ENCODE peak calls at places on chromosomes 6 and 20, in ten cellular contexts. C, H, K, L, I, D, V, Y, W and P are unnamed samples.
A peak's percentile ranks its signal among the peaks of the same experiment; 100 is the strongest.

GRCh38 chr20:62860391-62860923 is 1.2 kb downstream of the TCFL5 start:
- DNase-seq in D (no peak), I (peak; percentile 32), Y (no peak), V (no peak), L (no peak), H (no peak), K (no peak), C (no peak), W (no peak), P (no peak)

GRCh38 chr6:107361568-107362270 is 97.6 kb downstream of the PDSS2 start:
- DNase-seq in Y (no peak), C (no peak), V (no peak), L (no peak), W (no peak), H (no peak), D (no peak), I (peak; percentile 35), K (no peak), P (no peak)

GRCh38 chr20:17935186-17935585 is 33.4 kb downstream of the SNX5 start:
- DNase-seq in K (no peak), L (no peak), C (no peak), D (no peak), V (no peak), Y (no peak), H (no peak), I (no peak), W (no peak), P (no peak)

GRCh38 chr20:25360631-25361286 is 29.9 kb downstream of the ABHD12 start:
- DNase-seq in W (no peak), Y (no peak), L (no peak), K (peak; percentile 19), D (no peak), C (no peak), V (peak; percentile 30), H (no peak), I (no peak), P (no peak)

GRCh38 chr6:170153436-170154319 is 137.2 kb downstream of the DLL1 start:
- DNase-seq in D (no peak), Y (no peak), I (peak; percentile 50), V (no peak), W (no peak), C (peak; percentile 31), K (no peak), H (no peak), L (no peak), P (no peak)

GRCh38 chr6:101281266-101281665 is 112.2 kb upstream of the GRIK2 start:
- DNase-seq in W (no peak), V (no peak), D (no peak), Y (no peak), K (no peak), H (no peak), C (no peak), I (no peak), L (no peak), P (no peak)

GRCh38 chr6:120355822-120356221 is 978.5 kb downstream of the TBC1D32 start:
- DNase-seq in H (no peak), D (no peak), L (no peak), C (no peak), I (no peak), Y (no peak), W (no peak), K (no peak), V (no peak), P (no peak)

GRCh38 chr20:52191132-52191435 is 495 bp downstream of the ZFP64 start:
- DNase-seq in I (peak; percentile 63), V (no peak), K (no peak), C (no peak), D (no peak), L (peak; percentile 64), H (no peak), Y (peak; percentile 73), W (no peak), P (peak; percentile 60)

GRCh38 chr20:58188496-58188895 is 40.0 kb downstream of the ANKRD60 start:
- DNase-seq in D (no peak), W (no peak), Y (no peak), V (no peak), H (no peak), K (no peak), L (no peak), I (peak; percentile 72), C (no peak), P (no peak)

GRCh38 chr6:3039384-3039783 is 28.9 kb upstream of the RIPK1 start:
- DNase-seq in I (no peak), Y (no peak), D (no peak), W (no peak), C (no peak), V (no peak), L (peak; percentile 84), K (no peak), H (no peak), P (no peak)

GRCh38 chr20:21513881-21514540 is at the start of gene NKX2-2:
- DNase-seq in K (no peak), H (no peak), W (no peak), C (no peak), L (no peak), D (no peak), Y (peak; percentile 70), I (peak; percentile 82), V (no peak), P (peak; percentile 62)

GRCh38 chr6:15526129-15526764 is 136.6 kb downstream of the DTNBP1 start:
- DNase-seq in H (no peak), L (no peak), C (no peak), I (no peak), K (no peak), W (no peak), D (no peak), V (no peak), Y (no peak), P (no peak)

GRCh38 chr20:44706371-44707258 is 8.6 kb upstream of the CCN5 start:
- DNase-seq in H (no peak), W (no peak), K (no peak), C (peak; percentile 66), Y (no peak), D (no peak), L (no peak), V (peak; percentile 42), I (no peak), P (no peak)

GRCh38 chr6:84804720-84805119 is 40.3 kb upstream of the TBX18 start:
- DNase-seq in H (no peak), K (no peak), Y (no peak), W (no peak), L (no peak), I (no peak), V (no peak), D (no peak), C (no peak), P (no peak)

GRCh38 chr6:105692630-105693212 is 289.8 kb upstream of the PREP start:
- DNase-seq in I (no peak), V (no peak), H (no peak), D (no peak), L (peak; percentile 88), C (no peak), K (no peak), Y (no peak), W (no peak), P (no peak)

GRCh38 chr20:62839261-62839660 is 22.4 kb downstream of the TCFL5 start:
- DNase-seq in Y (no peak), C (peak; percentile 6), D (no peak), V (no peak), I (no peak), H (no peak), L (no peak), W (no peak), K (no peak), P (no peak)

GRCh38 chr20:760751-761417 is 7.4 kb downstream of the SLC52A3 start:
- DNase-seq in L (no peak), C (no peak), I (peak; percentile 79), V (no peak), K (peak; percentile 65), W (peak; percentile 71), Y (no peak), D (no peak), H (no peak), P (no peak)

GRCh38 chr6:154696661-154697060 is 36.6 kb upstream of the SCAF8 start:
- DNase-seq in Y (no peak), K (no peak), I (no peak), V (no peak), L (no peak), D (no peak), H (no peak), W (no peak), C (no peak), P (no peak)

GRCh38 chr6:12058164-12058926 is 46.2 kb downstream of the HIVEP1 start:
- DNase-seq in V (no peak), C (peak; percentile 58), Y (no peak), H (no peak), K (no peak), D (no peak), W (no peak), L (no peak), I (no peak), P (no peak)

GRCh38 chr20:21693322-21693721 is 12.1 kb upstream of the PAX1 start:
- DNase-seq in L (peak; percentile 15), Y (no peak), W (no peak), C (no peak), H (no peak), V (no peak), D (no peak), K (peak; percentile 31), I (peak; percentile 81), P (no peak)

GRCh38 chr6:109867970-109868358 is 110.1 kb upstream of the GPR6 start:
- DNase-seq in Y (no peak), I (no peak), D (no peak), V (no peak), K (no peak), H (no peak), W (no peak), L (no peak), C (no peak), P (no peak)

GRCh38 chr20:59515013-59515905 is 89.1 kb upstream of the PHACTR3 start:
- DNase-seq in Y (peak; percentile 32), L (peak; percentile 82), I (peak; percentile 94), D (no peak), C (peak; percentile 83), H (no peak), W (no peak), K (peak; percentile 68), V (peak; percentile 64), P (peak; percentile 75)

GRCh38 chr6:41551857-41552256 is 5.7 kb downstream of the FOXP4 start:
- DNase-seq in H (no peak), C (no peak), V (no peak), I (no peak), K (no peak), Y (no peak), D (no peak), W (no peak), L (no peak), P (no peak)

GRCh38 chr20:46255440-46256104 is 52.7 kb downstream of the CDH22 start:
- DNase-seq in H (no peak), L (peak; percentile 98), W (peak; percentile 72), Y (no peak), K (peak; percentile 31), C (peak; percentile 88), V (peak; percentile 62), D (no peak), I (no peak), P (peak; percentile 10)

GRCh38 chr6:34959221-34959620 is 70.2 kb downstream of the ANKS1A start:
- DNase-seq in L (no peak), W (no peak), I (no peak), V (no peak), Y (no peak), H (no peak), K (no peak), C (no peak), D (no peak), P (no peak)

GRCh38 chr6:155530219-155530834 is 74.7 kb upstream of the NOX3 start:
- DNase-seq in D (no peak), K (peak; percentile 41), W (no peak), V (no peak), C (no peak), I (peak; percentile 35), L (peak; percentile 10), H (no peak), Y (no peak), P (no peak)

GRCh38 chr6:11161031-11161966 is 49.8 kb upstream of the ERVFRD-1 start:
- DNase-seq in W (no peak), Y (no peak), V (no peak), D (no peak), I (no peak), H (no peak), K (no peak), L (no peak), C (no peak), P (no peak)

GRCh38 chr6:127547215-127547614 is 28.1 kb upstream of the MTCL3 start:
- DNase-seq in D (no peak), I (peak; percentile 47), K (peak; percentile 9), L (no peak), Y (no peak), W (peak; percentile 68), H (no peak), V (no peak), C (no peak), P (no peak)